ENCODE peak calls at places on chromosomes 13 and 19, in four cellular contexts. T is GM12878, D is HCT116, F is A549. M is an unnamed sample.

GRCh38 chr19:7921302-7921954 is 1.3 kb downstream of the SNAPC2 start:
- DNase-seq in T (no peak), D (no peak), F (no peak), M (no peak)

GRCh38 chr19:5585461-5586299 is 17.9 kb upstream of the TINCR start:
- DNase-seq in T (no peak), D (no peak), F (no peak), M (no peak)

GRCh38 chr19:30278882-30279254 is 93.3 kb upstream of the ZNF536 start:
- DNase-seq in T (no peak), D (no peak), F (no peak), M (no peak)

GRCh38 chr13:105915451-105915850 is 620.0 kb downstream of the EFNB2 start:
- DNase-seq in T (no peak), D (no peak), F (no peak), M (no peak)

GRCh38 chr19:18949858-18950257 is 8.8 kb upstream of the HOMER3 start:
- DNase-seq in T (no peak), D (no peak), F (no peak), M (no peak)

GRCh38 chr19:5292453-5292842 is 48.2 kb downstream of the PTPRS start:
- DNase-seq in T (no peak), D (no peak), F (peak), M (no peak)

GRCh38 chr19:46616631-46617322 is 8.1 kb downstream of the PTGIR start:
- DNase-seq in T (no peak), D (peak), F (peak), M (peak)

GRCh38 chr19:16945364-16945714 is 56.5 kb downstream of the F2RL3 start:
- DNase-seq in T (no peak), D (no peak), F (no peak), M (no peak)

GRCh38 chr13:109058071-109058470 is 428.7 kb downstream of the MYO16 start:
- DNase-seq in T (no peak), D (no peak), F (no peak), M (no peak)

GRCh38 chr13:113851480-113851803 is 12.4 kb downstream of the GAS6 start:
- DNase-seq in T (no peak), D (no peak), F (no peak), M (no peak)

GRCh38 chr13:43597599-43597945 is 189.2 kb downstream of the ENOX1 start:
- DNase-seq in T (no peak), D (no peak), F (no peak), M (no peak)

GRCh38 chr19:36198116-36198515 is 16.3 kb downstream of the ZNF565 start:
- DNase-seq in T (no peak), D (no peak), F (no peak), M (no peak)

GRCh38 chr13:41502676-41503075 is 45.3 kb downstream of the RGCC start:
- DNase-seq in T (peak), D (no peak), F (no peak), M (no peak)

GRCh38 chr13:30718661-30719520 is 16.5 kb upstream of the ALOX5AP start:
- DNase-seq in T (no peak), D (peak), F (peak), M (no peak)

GRCh38 chr13:107035778-107036177 is 467.8 kb upstream of the ARGLU1 start:
- DNase-seq in T (no peak), D (no peak), F (no peak), M (no peak)

GRCh38 chr19:39558623-39559117 is 18.7 kb upstream of the EID2 start:
- DNase-seq in T (no peak), D (no peak), F (no peak), M (no peak)

GRCh38 chr13:20127263-20127562 is 33.6 kb downstream of the GJA3 start:
- DNase-seq in T (no peak), D (no peak), F (no peak), M (no peak)
- TF ChIP-seq MAX in T (no peak), D (no peak), F (no peak), M (no peak)

DNA sequence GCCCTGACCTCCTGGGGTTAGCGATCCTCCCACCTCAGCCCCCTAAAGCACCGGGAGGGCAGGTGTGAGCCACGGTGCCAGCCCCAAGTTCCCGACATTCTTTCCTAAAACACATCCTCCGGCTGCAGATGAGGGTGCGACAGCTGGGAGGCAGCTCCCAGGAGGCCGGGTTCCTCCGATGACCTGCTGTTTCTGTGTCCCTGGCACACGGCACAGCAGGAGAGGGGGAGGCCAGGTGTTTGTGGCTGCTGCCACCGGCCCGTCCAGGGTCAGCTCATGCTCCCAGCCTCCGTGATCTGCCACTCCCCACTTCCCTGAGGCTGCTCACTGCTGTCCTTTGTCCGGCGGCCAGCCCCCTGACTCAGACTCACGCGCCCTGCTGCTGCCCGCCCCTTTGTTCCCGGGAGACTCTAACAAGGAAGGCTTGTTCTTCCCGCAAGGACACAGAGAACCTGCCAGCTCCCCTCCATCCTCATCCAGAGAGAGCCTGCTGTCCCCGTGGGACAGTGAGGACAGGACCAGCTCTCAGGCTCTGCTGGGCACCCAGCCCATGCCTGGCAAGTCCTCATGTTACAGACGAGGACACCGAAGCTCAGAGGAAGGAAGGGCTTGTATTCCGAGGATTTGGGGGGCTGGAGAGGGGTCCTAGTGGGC is 10.6 kb upstream of the MADCAM1 start:
- DNase-seq in T (no peak), D (no peak), F (no peak), M (no peak)
- H3K4me2 ChIP-seq in T (no peak), D (no peak), F (no peak), M (no peak)

GRCh38 chr19:23075031-23075733 is 41.6 kb upstream of the ZNF730 start:
- DNase-seq in T (no peak), D (no peak), F (no peak), M (peak)
- TF ChIP-seq POLR2A in T (no peak), D (no peak), F (no peak), M (no peak)

DNA sequence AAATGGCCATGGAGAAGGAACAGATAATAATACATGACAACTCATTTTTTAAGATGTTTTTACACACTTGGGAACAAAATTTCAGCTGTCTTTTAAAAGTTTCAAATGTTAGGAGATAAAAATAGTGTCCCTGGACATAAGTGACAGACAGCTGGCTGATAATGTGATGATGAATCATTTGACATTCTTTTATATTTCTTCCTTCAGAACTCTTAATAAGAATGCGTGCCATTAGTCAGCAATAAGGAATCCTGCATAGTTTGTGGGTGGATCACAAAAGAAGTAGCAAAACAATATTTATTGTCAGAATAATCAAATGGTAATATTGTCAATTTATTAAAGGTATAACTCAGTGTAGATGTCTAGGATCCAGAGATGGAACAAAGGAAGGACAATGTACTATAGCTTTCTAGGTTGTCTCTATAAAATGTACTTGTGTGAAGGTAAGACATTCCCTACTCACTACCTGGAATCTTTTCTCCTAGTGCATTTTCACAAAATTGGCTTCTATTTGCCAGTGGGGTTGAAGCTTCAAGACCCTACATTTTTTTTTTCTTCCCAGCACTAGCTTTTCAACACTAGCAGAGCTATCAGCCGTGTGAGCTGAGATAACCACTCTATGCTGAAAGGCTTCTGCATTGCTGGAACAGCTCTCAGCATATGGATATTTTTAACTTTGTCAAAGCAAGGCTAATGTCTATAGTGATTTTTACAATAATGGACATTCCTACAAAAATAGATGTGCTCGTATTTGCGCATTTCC is 175.6 kb upstream of the SLITRK6 start:
- DNase-seq in T (no peak), D (no peak), F (no peak), M (no peak)
- TF ChIP-seq MAX in T (no peak), D (no peak), F (no peak), M (no peak)

GRCh38 chr19:40597329-40597838 is 3.8 kb upstream of the LTBP4 start:
- DNase-seq in T (no peak), D (no peak), F (no peak), M (no peak)
- H3K4me2 ChIP-seq in T (no peak), D (peak), F (peak), M (peak)

GRCh38 chr19:14118165-14119051 is 846 bp upstream of the PRKACA start:
- DNase-seq in T (no peak), D (no peak), F (no peak), M (peak)
- TF ChIP-seq POLR2A in T (peak), D (no peak), F (no peak), M (peak)

M was measured in endothelial cell of umbilical vein.